ENCODE peak calls at places on chromosome 12, in ten cellular contexts. One of them, this sample, is unnamed.

GRCh38 chr12:128726866-128727265 is 96.9 kb downstream of the SLC15A4 start:
- DNase-seq in ovary: no peak
- DNase-seq in psoas muscle: no peak
- DNase-seq in retinal pigment epithelial cell: no peak
- DNase-seq in CD4-positive, alpha-beta T cell: no peak
- DNase-seq in uterus: no peak
- DNase-seq in GM23338: no peak
- DNase-seq in AG09319: no peak
- DNase-seq in CD8-positive, alpha-beta T cell: no peak
- DNase-seq in choroid plexus epithelial cell: no peak
- DNase-seq in this sample: no peak

GRCh38 chr12:13573698-13574321 is 377.3 kb downstream of the EMP1 start:
- DNase-seq in CD8-positive, alpha-beta T cell: no peak
- DNase-seq in ovary: no peak
- DNase-seq in uterus: no peak
- DNase-seq in GM23338: no peak
- DNase-seq in AG09319: peak
- DNase-seq in retinal pigment epithelial cell: peak
- DNase-seq in psoas muscle: no peak
- DNase-seq in CD4-positive, alpha-beta T cell: no peak
- DNase-seq in choroid plexus epithelial cell: peak
- DNase-seq in this sample: no peak

GRCh38 chr12:26196424-26196722 is 1.0 kb downstream of the SSPN start:
- DNase-seq in CD8-positive, alpha-beta T cell: no peak
- DNase-seq in uterus: no peak
- DNase-seq in ovary: no peak
- DNase-seq in CD4-positive, alpha-beta T cell: no peak
- DNase-seq in AG09319: no peak
- DNase-seq in choroid plexus epithelial cell: peak
- DNase-seq in psoas muscle: no peak
- DNase-seq in retinal pigment epithelial cell: no peak
- DNase-seq in GM23338: no peak
- DNase-seq in this sample: no peak

GRCh38 chr12:119988440-119988787 is 622 bp upstream of the BICDL1 start:
- DNase-seq in psoas muscle: no peak
- DNase-seq in choroid plexus epithelial cell: peak
- DNase-seq in retinal pigment epithelial cell: no peak
- DNase-seq in ovary: no peak
- DNase-seq in uterus: no peak
- DNase-seq in GM23338: no peak
- DNase-seq in AG09319: no peak
- DNase-seq in CD4-positive, alpha-beta T cell: no peak
- DNase-seq in CD8-positive, alpha-beta T cell: no peak
- DNase-seq in this sample: no peak

GRCh38 chr12:64452559-64453329 is 824 bp downstream of the TBK1 start:
- DNase-seq in uterus: no peak
- DNase-seq in psoas muscle: no peak
- DNase-seq in retinal pigment epithelial cell: no peak
- DNase-seq in AG09319: peak
- DNase-seq in GM23338: peak
- DNase-seq in ovary: no peak
- DNase-seq in CD4-positive, alpha-beta T cell: no peak
- DNase-seq in choroid plexus epithelial cell: peak
- DNase-seq in CD8-positive, alpha-beta T cell: no peak
- DNase-seq in this sample: no peak

GRCh38 chr12:113030875-113031525 is 25.5 kb upstream of the DTX1 start:
- DNase-seq in choroid plexus epithelial cell: peak
- DNase-seq in CD8-positive, alpha-beta T cell: no peak
- DNase-seq in retinal pigment epithelial cell: no peak
- DNase-seq in ovary: peak
- DNase-seq in CD4-positive, alpha-beta T cell: no peak
- DNase-seq in GM23338: peak
- DNase-seq in psoas muscle: no peak
- DNase-seq in AG09319: peak
- DNase-seq in uterus: no peak
- DNase-seq in this sample: peak

GRCh38 chr12:107670999-107671643 is 14.5 kb upstream of the PWP1 start:
- DNase-seq in choroid plexus epithelial cell: peak
- DNase-seq in CD8-positive, alpha-beta T cell: no peak
- DNase-seq in GM23338: peak
- DNase-seq in uterus: no peak
- DNase-seq in retinal pigment epithelial cell: no peak
- DNase-seq in CD4-positive, alpha-beta T cell: no peak
- DNase-seq in ovary: no peak
- DNase-seq in AG09319: no peak
- DNase-seq in psoas muscle: no peak
- DNase-seq in this sample: peak

GRCh38 chr12:68786929-68787328 is 21.0 kb upstream of the MDM2 start:
- DNase-seq in uterus: no peak
- DNase-seq in CD8-positive, alpha-beta T cell: no peak
- DNase-seq in GM23338: peak
- DNase-seq in ovary: no peak
- DNase-seq in AG09319: no peak
- DNase-seq in psoas muscle: no peak
- DNase-seq in choroid plexus epithelial cell: peak
- DNase-seq in CD4-positive, alpha-beta T cell: no peak
- DNase-seq in retinal pigment epithelial cell: no peak
- DNase-seq in this sample: no peak

GRCh38 chr12:130303781-130304180 is 33.9 kb upstream of the PIWIL1 start:
- DNase-seq in CD4-positive, alpha-beta T cell: no peak
- DNase-seq in GM23338: no peak
- DNase-seq in AG09319: no peak
- DNase-seq in choroid plexus epithelial cell: no peak
- DNase-seq in retinal pigment epithelial cell: no peak
- DNase-seq in ovary: no peak
- DNase-seq in psoas muscle: no peak
- DNase-seq in uterus: no peak
- DNase-seq in CD8-positive, alpha-beta T cell: no peak
- DNase-seq in this sample: no peak

GRCh38 chr12:50923361-50924130 is 28.8 kb upstream of the HIGD1C start:
- DNase-seq in ovary: no peak
- DNase-seq in psoas muscle: no peak
- DNase-seq in CD4-positive, alpha-beta T cell: no peak
- DNase-seq in AG09319: no peak
- DNase-seq in retinal pigment epithelial cell: no peak
- DNase-seq in CD8-positive, alpha-beta T cell: no peak
- DNase-seq in GM23338: no peak
- DNase-seq in choroid plexus epithelial cell: peak
- DNase-seq in uterus: no peak
- DNase-seq in this sample: no peak

GRCh38 chr12:105659355-105660075 is 329.0 kb downstream of the C12orf75 start:
- DNase-seq in CD4-positive, alpha-beta T cell: no peak
- DNase-seq in ovary: peak
- DNase-seq in uterus: no peak
- DNase-seq in psoas muscle: no peak
- DNase-seq in choroid plexus epithelial cell: peak
- DNase-seq in AG09319: no peak
- DNase-seq in GM23338: no peak
- DNase-seq in CD8-positive, alpha-beta T cell: no peak
- DNase-seq in retinal pigment epithelial cell: no peak
- DNase-seq in this sample: no peak

GRCh38 chr12:6772729-6773661 is 675 bp downstream of the LAG3 start:
- DNase-seq in GM23338: no peak
- DNase-seq in choroid plexus epithelial cell: no peak
- DNase-seq in CD8-positive, alpha-beta T cell: no peak
- DNase-seq in CD4-positive, alpha-beta T cell: no peak
- DNase-seq in psoas muscle: no peak
- DNase-seq in ovary: no peak
- DNase-seq in retinal pigment epithelial cell: no peak
- DNase-seq in AG09319: no peak
- DNase-seq in uterus: no peak
- DNase-seq in this sample: no peak

GRCh38 chr12:1256285-1256684 is 265.3 kb downstream of the ERC1 start:
- DNase-seq in choroid plexus epithelial cell: no peak
- DNase-seq in psoas muscle: no peak
- DNase-seq in GM23338: no peak
- DNase-seq in uterus: no peak
- DNase-seq in CD4-positive, alpha-beta T cell: no peak
- DNase-seq in ovary: no peak
- DNase-seq in AG09319: no peak
- DNase-seq in CD8-positive, alpha-beta T cell: no peak
- DNase-seq in retinal pigment epithelial cell: no peak
- DNase-seq in this sample: no peak

GRCh38 chr12:53051058-53051880 is 1.4 kb downstream of the TNS2 start:
- DNase-seq in retinal pigment epithelial cell: no peak
- DNase-seq in AG09319: no peak
- DNase-seq in CD4-positive, alpha-beta T cell: no peak
- DNase-seq in choroid plexus epithelial cell: peak
- DNase-seq in GM23338: no peak
- DNase-seq in CD8-positive, alpha-beta T cell: no peak
- DNase-seq in psoas muscle: peak
- DNase-seq in ovary: peak
- DNase-seq in uterus: peak
- DNase-seq in this sample: no peak

GRCh38 chr12:109910254-109910968 is 10.3 kb downstream of the TCHP start:
- DNase-seq in CD8-positive, alpha-beta T cell: no peak
- DNase-seq in CD4-positive, alpha-beta T cell: no peak
- DNase-seq in GM23338: no peak
- DNase-seq in choroid plexus epithelial cell: no peak
- DNase-seq in psoas muscle: no peak
- DNase-seq in AG09319: no peak
- DNase-seq in retinal pigment epithelial cell: no peak
- DNase-seq in uterus: no peak
- DNase-seq in ovary: no peak
- DNase-seq in this sample: no peak

GRCh38 chr12:109912790-109913189 is 12.7 kb downstream of the TCHP start:
- DNase-seq in ovary: no peak
- DNase-seq in choroid plexus epithelial cell: no peak
- DNase-seq in GM23338: no peak
- DNase-seq in AG09319: no peak
- DNase-seq in psoas muscle: no peak
- DNase-seq in CD4-positive, alpha-beta T cell: no peak
- DNase-seq in retinal pigment epithelial cell: no peak
- DNase-seq in CD8-positive, alpha-beta T cell: no peak
- DNase-seq in uterus: no peak
- DNase-seq in this sample: no peak

GRCh38 chr12:109914461-109914860 is 14.4 kb downstream of the TCHP start:
- DNase-seq in choroid plexus epithelial cell: no peak
- DNase-seq in CD4-positive, alpha-beta T cell: no peak
- DNase-seq in AG09319: no peak
- DNase-seq in ovary: no peak
- DNase-seq in GM23338: no peak
- DNase-seq in CD8-positive, alpha-beta T cell: no peak
- DNase-seq in psoas muscle: no peak
- DNase-seq in retinal pigment epithelial cell: no peak
- DNase-seq in uterus: no peak
- DNase-seq in this sample: no peak

GRCh38 chr12:109915171-109916040 is 15.3 kb downstream of the TCHP start:
- DNase-seq in CD4-positive, alpha-beta T cell: no peak
- DNase-seq in ovary: no peak
- DNase-seq in psoas muscle: no peak
- DNase-seq in AG09319: no peak
- DNase-seq in choroid plexus epithelial cell: no peak
- DNase-seq in GM23338: no peak
- DNase-seq in retinal pigment epithelial cell: no peak
- DNase-seq in uterus: no peak
- DNase-seq in CD8-positive, alpha-beta T cell: no peak
- DNase-seq in this sample: no peak

GRCh38 chr12:109910969-109911348 is 10.9 kb downstream of the TCHP start:
- DNase-seq in GM23338: peak
- DNase-seq in uterus: no peak
- DNase-seq in choroid plexus epithelial cell: peak
- DNase-seq in CD4-positive, alpha-beta T cell: peak
- DNase-seq in retinal pigment epithelial cell: no peak
- DNase-seq in psoas muscle: no peak
- DNase-seq in AG09319: no peak
- DNase-seq in ovary: no peak
- DNase-seq in CD8-positive, alpha-beta T cell: no peak
- DNase-seq in this sample: peak
- TF ChIP-seq CTCF in GM23338: peak
- TF ChIP-seq CTCF in uterus: no peak
- TF ChIP-seq CTCF in choroid plexus epithelial cell: peak
- TF ChIP-seq CTCF in CD4-positive, alpha-beta T cell: no peak
- TF ChIP-seq CTCF in retinal pigment epithelial cell: peak
- TF ChIP-seq CTCF in psoas muscle: no peak
- TF ChIP-seq CTCF in AG09319: peak
- TF ChIP-seq CTCF in ovary: no peak
- TF ChIP-seq CTCF in CD8-positive, alpha-beta T cell: no peak
- TF ChIP-seq CTCF in this sample: peak

GRCh38 chr12:57815177-57816000 is 3.1 kb downstream of the AVIL start:
- DNase-seq in ovary: no peak
- DNase-seq in CD4-positive, alpha-beta T cell: no peak
- DNase-seq in AG09319: no peak
- DNase-seq in CD8-positive, alpha-beta T cell: no peak
- DNase-seq in choroid plexus epithelial cell: no peak
- DNase-seq in retinal pigment epithelial cell: no peak
- DNase-seq in uterus: no peak
- DNase-seq in GM23338: peak
- DNase-seq in psoas muscle: no peak
- DNase-seq in this sample: no peak
- TF ChIP-seq CTCF in ovary: no peak
- TF ChIP-seq CTCF in CD4-positive, alpha-beta T cell: no peak
- TF ChIP-seq CTCF in AG09319: no peak
- TF ChIP-seq CTCF in CD8-positive, alpha-beta T cell: no peak
- TF ChIP-seq CTCF in choroid plexus epithelial cell: peak
- TF ChIP-seq CTCF in retinal pigment epithelial cell: peak
- TF ChIP-seq CTCF in uterus: no peak
- TF ChIP-seq CTCF in GM23338: peak
- TF ChIP-seq CTCF in psoas muscle: no peak
- TF ChIP-seq CTCF in this sample: no peak

GRCh38 chr12:11694528-11694927 is 45.1 kb downstream of the ETV6 start:
- DNase-seq in retinal pigment epithelial cell: no peak
- DNase-seq in ovary: no peak
- DNase-seq in GM23338: no peak
- DNase-seq in uterus: no peak
- DNase-seq in psoas muscle: no peak
- DNase-seq in AG09319: no peak
- DNase-seq in CD4-positive, alpha-beta T cell: no peak
- DNase-seq in choroid plexus epithelial cell: no peak
- DNase-seq in CD8-positive, alpha-beta T cell: no peak
- DNase-seq in this sample: no peak
- TF ChIP-seq CTCF in retinal pigment epithelial cell: no peak
- TF ChIP-seq CTCF in ovary: no peak
- TF ChIP-seq CTCF in GM23338: no peak
- TF ChIP-seq CTCF in uterus: no peak
- TF ChIP-seq CTCF in psoas muscle: no peak
- TF ChIP-seq CTCF in AG09319: no peak
- TF ChIP-seq CTCF in CD4-positive, alpha-beta T cell: no peak
- TF ChIP-seq CTCF in choroid plexus epithelial cell: no peak
- TF ChIP-seq CTCF in CD8-positive, alpha-beta T cell: no peak
- TF ChIP-seq CTCF in this sample: no peak

GRCh38 chr12:44816446-44817017 is 59.6 kb downstream of the NELL2 start:
- DNase-seq in GM23338: no peak
- DNase-seq in CD8-positive, alpha-beta T cell: no peak
- DNase-seq in choroid plexus epithelial cell: no peak
- DNase-seq in AG09319: no peak
- DNase-seq in uterus: no peak
- DNase-seq in CD4-positive, alpha-beta T cell: no peak
- DNase-seq in ovary: no peak
- DNase-seq in psoas muscle: no peak
- DNase-seq in retinal pigment epithelial cell: no peak
- DNase-seq in this sample: no peak

GRCh38 chr12:44817687-44818086 is 58.4 kb downstream of the NELL2 start:
- DNase-seq in ovary: no peak
- DNase-seq in psoas muscle: no peak
- DNase-seq in CD4-positive, alpha-beta T cell: no peak
- DNase-seq in uterus: no peak
- DNase-seq in GM23338: no peak
- DNase-seq in choroid plexus epithelial cell: no peak
- DNase-seq in CD8-positive, alpha-beta T cell: no peak
- DNase-seq in retinal pigment epithelial cell: no peak
- DNase-seq in AG09319: no peak
- DNase-seq in this sample: no peak

GRCh38 chr12:44812062-44812461 is 64.1 kb downstream of the NELL2 start:
- DNase-seq in CD8-positive, alpha-beta T cell: no peak
- DNase-seq in retinal pigment epithelial cell: no peak
- DNase-seq in GM23338: peak
- DNase-seq in CD4-positive, alpha-beta T cell: peak
- DNase-seq in choroid plexus epithelial cell: no peak
- DNase-seq in psoas muscle: no peak
- DNase-seq in uterus: no peak
- DNase-seq in AG09319: no peak
- DNase-seq in ovary: no peak
- DNase-seq in this sample: no peak
- TF ChIP-seq CTCF in CD8-positive, alpha-beta T cell: peak
- TF ChIP-seq CTCF in retinal pigment epithelial cell: peak
- TF ChIP-seq CTCF in GM23338: peak
- TF ChIP-seq CTCF in CD4-positive, alpha-beta T cell: peak
- TF ChIP-seq CTCF in choroid plexus epithelial cell: no peak
- TF ChIP-seq CTCF in psoas muscle: no peak
- TF ChIP-seq CTCF in uterus: no peak
- TF ChIP-seq CTCF in AG09319: no peak
- TF ChIP-seq CTCF in ovary: no peak
- TF ChIP-seq CTCF in this sample: peak